ENCODE peak calls at places on chromosome 4, in nine cellular contexts. I is kidney epithelial cell; N is D341Med; F is suprapubic skin; D is mucosa of descending colon; X is SW 1271; L is mesothelial cell of epicardium; U is K562; K is activated CD8-positive, alpha-beta T cell treated with anti-CD3 and anti-CD28 coated beads for 36 hours. Z is an unnamed sample.
A peak's percentile ranks its signal among the peaks of the same experiment; 100 is the strongest.

GRCh38 chr4:169968999-169969398 is 57.2 kb downstream of the MFAP3L start:
- DNase-seq in I (no peak), N (no peak), F (no peak), D (no peak), X (no peak), L (no peak), U (no peak), K (no peak), Z (no peak)

GRCh38 chr4:2280531-2281300 is 18.8 kb upstream of the MXD4 start:
- DNase-seq in I (no peak), N (no peak), F (no peak), D (no peak), X (no peak), L (no peak), U (no peak), K (no peak), Z (no peak)

GRCh38 chr4:151049430-151049884 is 34.4 kb upstream of the LRBA start:
- DNase-seq in I (no peak), N (no peak), F (no peak), D (no peak), X (no peak), L (no peak), U (no peak), K (no peak), Z (no peak)

GRCh38 chr4:116180056-116180690 is 905.2 kb downstream of the TRAM1L1 start:
- DNase-seq in I (no peak), N (peak; percentile 33), F (no peak), D (no peak), X (no peak), L (no peak), U (no peak), K (no peak), Z (no peak)

GRCh38 chr4:105765690-105766407 is 57.3 kb downstream of the GSTCD start:
- DNase-seq in I (peak; percentile 42), N (no peak), F (no peak), D (no peak), X (peak; percentile 14), L (no peak), U (peak; percentile 10), K (no peak), Z (peak; percentile 77)

GRCh38 chr4:73922317-73922716 is 53.1 kb downstream of the CXCL1 start:
- DNase-seq in I (no peak), N (no peak), F (no peak), D (no peak), X (no peak), L (no peak), U (no peak), K (no peak), Z (no peak)

GRCh38 chr4:1290165-1290977 is 680 bp downstream of the MAEA start:
- DNase-seq in I (no peak), N (no peak), F (no peak), D (peak; percentile 70), X (no peak), L (no peak), U (peak; percentile 41), K (peak; percentile 41), Z (no peak)

GRCh38 chr4:2941138-2942036 is 21.8 kb downstream of the NOP14 start:
- DNase-seq in I (no peak), N (peak; percentile 24), F (no peak), D (no peak), X (no peak), L (peak; percentile 38), U (no peak), K (no peak), Z (no peak)

GRCh38 chr4:81421346-81422218 is 50.1 kb downstream of the RASGEF1B start:
- DNase-seq in I (peak; percentile 25), N (no peak), F (no peak), D (no peak), X (no peak), L (no peak), U (peak; percentile 90), K (no peak), Z (no peak)

GRCh38 chr4:166435449-166435848 is 562.4 kb downstream of the TLL1 start:
- DNase-seq in I (peak; percentile 63), N (no peak), F (no peak), D (no peak), X (peak; percentile 24), L (no peak), U (no peak), K (no peak), Z (peak; percentile 70)

GRCh38 chr4:106266201-106266600 is 49.8 kb downstream of the TBCK start:
- DNase-seq in I (no peak), N (peak; percentile 28), F (no peak), D (no peak), X (no peak), L (no peak), U (peak; percentile 26), K (no peak), Z (peak; percentile 38)

GRCh38 chr4:182768821-182769220 is 148.4 kb downstream of the DCTD start:
- DNase-seq in I (no peak), N (no peak), F (no peak), D (no peak), X (no peak), L (no peak), U (no peak), K (no peak), Z (no peak)

GRCh38 chr4:10089346-10089745 is 27.3 kb downstream of the WDR1 start:
- DNase-seq in I (peak; percentile 73), N (peak; percentile 57), F (no peak), D (peak; percentile 90), X (no peak), L (no peak), U (no peak), K (no peak), Z (no peak)

GRCh38 chr4:158313566-158313965 is 103.3 kb downstream of the TMEM144 start:
- DNase-seq in I (no peak), N (no peak), F (no peak), D (no peak), X (no peak), L (no peak), U (no peak), K (no peak), Z (peak; percentile 12)

GRCh38 chr4:76665139-76665538 is 230.1 kb downstream of the SHROOM3 start:
- DNase-seq in I (no peak), N (no peak), F (no peak), D (peak; percentile 67), X (no peak), L (no peak), U (no peak), K (no peak), Z (peak; percentile 11)

GRCh38 chr4:146534178-146534577 is 12.4 kb upstream of the SLC10A7 start:
- DNase-seq in I (no peak), N (no peak), F (no peak), D (no peak), X (no peak), L (no peak), U (no peak), K (no peak), Z (no peak)

GRCh38 chr4:54723220-54723619 is 65.5 kb downstream of the KIT start:
- DNase-seq in I (no peak), N (no peak), F (no peak), D (no peak), X (no peak), L (no peak), U (no peak), K (no peak), Z (no peak)

Z was measured in HCEC 1CT.